ENCODE peak calls at places on chromosomes 5 and 9, in four cellular contexts. U, G, R and L are unnamed samples.

GRCh38 chr5:117027384-117027783 is 452.8 kb upstream of the SEMA6A start:
- DNase-seq in R (no peak), U (no peak), G (no peak), L (no peak)

GRCh38 chr9:16385590-16386578 is 484.6 kb downstream of the BNC2 start:
- DNase-seq in R (no peak), U (no peak), G (no peak), L (no peak)

GRCh38 chr9:12813960-12814876 is 39.4 kb downstream of the LURAP1L start:
- DNase-seq in R (peak; percentile 42), U (peak; percentile 86), G (peak; percentile 87), L (peak; percentile 68)

GRCh38 chr9:136784249-136784996 is 6.7 kb upstream of the TMEM141 start:
- DNase-seq in U (no peak), R (no peak), G (no peak), L (peak; percentile 56)

GRCh38 chr5:82364497-82364896 is 86.3 kb upstream of the RPS23 start:
- DNase-seq in R (no peak), U (no peak), G (no peak), L (no peak)

GRCh38 chr9:212265-212664 is 2.4 kb upstream of the DOCK8 start:
- DNase-seq in U (no peak), G (no peak), R (no peak), L (no peak)

GRCh38 chr5:67059747-67060490 is 136.7 kb downstream of the CD180 start:
- DNase-seq in U (no peak), G (no peak), R (no peak), L (no peak)

GRCh38 chr5:33850100-33850594 is 41.6 kb downstream of the ADAMTS12 start:
- DNase-seq in U (no peak), R (no peak), G (no peak), L (no peak)

GRCh38 chr5:107979272-107979671 is 308.5 kb upstream of the EFNA5 start:
- DNase-seq in G (no peak), R (no peak), U (no peak), L (no peak)

GRCh38 chr9:109120204-109120789 is 550 bp upstream of the TMEM245 start:
- DNase-seq in U (no peak), G (no peak), R (no peak), L (no peak)

GRCh38 chr5:157161996-157162395 is 4.1 kb downstream of the GARIN3 start:
- DNase-seq in U (peak; percentile 16), R (no peak), G (no peak), L (no peak)

GRCh38 chr5:157162919-157163510 is 3.0 kb downstream of the GARIN3 start:
- DNase-seq in R (no peak), U (peak; percentile 48), G (no peak), L (no peak)

GRCh38 chr5:157157492-157157891 is 8.6 kb downstream of the GARIN3 start:
- DNase-seq in G (no peak), U (no peak), R (no peak), L (no peak)

GRCh38 chr5:157160001-157160400 is 6.1 kb downstream of the GARIN3 start:
- DNase-seq in R (no peak), G (no peak), U (peak; percentile 36), L (no peak)

GRCh38 chr5:157159209-157159751 is 6.8 kb downstream of the GARIN3 start:
- DNase-seq in U (peak; percentile 11), R (no peak), G (no peak), L (no peak)
- H3K27ac ChIP-seq in U (no peak overlapping the region), R (no peak overlapping the region), G (no peak overlapping the region), L (no peak overlapping the region)

DNA sequence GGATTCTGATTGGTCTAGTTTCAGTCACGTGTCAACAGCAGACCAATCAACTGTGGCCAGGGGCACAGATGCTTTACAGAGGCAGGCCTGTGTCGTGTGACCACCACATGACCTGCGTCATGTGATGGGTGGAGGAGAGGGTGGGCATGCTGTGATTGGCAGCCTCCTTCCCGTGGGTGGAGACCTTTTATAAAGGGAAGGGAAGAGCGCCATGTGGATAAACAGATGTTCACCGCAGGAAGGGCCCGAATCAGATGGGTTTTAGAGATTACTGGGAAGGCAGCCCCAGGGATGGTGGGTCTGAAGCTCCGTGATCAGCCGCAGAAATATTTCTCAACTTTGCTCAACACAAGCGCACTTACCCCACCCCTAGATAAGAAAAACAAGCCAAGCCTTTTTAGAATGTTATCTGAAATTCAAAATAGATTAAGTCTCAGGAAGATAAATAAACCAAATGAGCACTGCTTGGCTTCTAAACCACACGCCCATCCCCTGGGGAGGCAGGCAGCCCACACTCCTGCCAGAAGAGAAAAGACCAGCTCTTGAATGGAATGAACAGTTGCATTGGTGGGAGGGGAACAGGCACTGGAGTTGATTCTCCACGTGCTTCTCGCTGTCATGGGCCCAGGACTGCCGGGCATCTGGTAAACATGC is 43.6 kb downstream of the ROPN1L start:
- DNase-seq in U (peak; percentile 87), G (peak; percentile 72), R (no peak), L (no peak)
- H3K27ac ChIP-seq in U (peak overlapping the region; percentile 8), G (peak overlapping the region; percentile 4), R (no peak overlapping the region), L (no peak overlapping the region)

DNA sequence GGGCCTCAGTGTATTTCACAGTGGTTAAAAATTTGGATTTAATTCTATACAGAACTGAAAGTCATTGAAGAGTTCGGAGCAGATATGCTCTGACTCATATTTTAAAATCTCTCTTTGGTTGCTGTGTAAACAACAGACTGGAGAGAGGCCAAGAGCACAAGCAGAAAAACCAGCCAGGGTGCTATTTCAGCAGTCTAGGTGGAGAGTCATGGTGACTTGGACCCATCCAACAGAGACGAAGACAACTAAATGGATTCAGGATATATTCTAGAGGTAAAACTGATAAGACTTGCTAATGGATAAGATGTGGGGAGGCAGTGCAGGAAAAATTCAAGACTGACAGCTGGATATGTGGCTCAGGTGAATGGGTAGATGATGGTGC is 168.9 kb downstream of the MAPKAP1 start:
- DNase-seq in R (no peak), G (no peak), U (no peak), L (peak; percentile 79)
- H3K27ac ChIP-seq in R (no peak overlapping the region), G (no peak overlapping the region), U (no peak overlapping the region), L (no peak overlapping the region)

DNA sequence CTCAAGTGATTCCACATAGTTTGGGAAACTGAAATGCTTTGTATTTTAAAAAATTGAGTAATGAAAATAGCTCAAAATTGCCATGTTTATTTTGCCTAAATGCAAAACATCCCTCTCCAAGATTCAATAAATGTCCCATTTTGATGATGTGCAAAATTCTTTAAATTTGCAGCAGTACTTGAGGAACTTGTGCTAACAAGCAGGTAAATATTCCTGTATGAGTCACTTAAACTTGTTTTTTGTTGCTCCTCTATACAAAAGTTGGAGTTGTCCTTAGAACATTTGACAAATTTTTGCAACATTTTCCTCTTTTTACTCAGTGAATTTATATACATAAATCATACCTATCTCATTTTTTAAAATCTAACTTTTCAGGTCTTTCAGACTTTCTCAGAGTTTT is 280.2 kb downstream of the CDH12 start:
- DNase-seq in R (no peak), G (no peak), U (no peak), L (no peak)
- H3K27ac ChIP-seq in R (no peak overlapping the region), G (no peak overlapping the region), U (no peak overlapping the region), L (no peak overlapping the region)